ENCODE peak calls at places on chromosomes 12 and 14, in five cellular contexts. I, E, S, Z and Y are unnamed samples.

GRCh38 chr12:23002381-23002780 is 377.4 kb downstream of the ETNK1 start:
- DNase-seq in I (no peak), E (no peak), S (no peak), Z (no peak), Y (no peak)

GRCh38 chr14:63470877-63471565 is 72.2 kb downstream of the PPP2R5E start:
- DNase-seq in I (peak; percentile 60), E (no peak), S (no peak), Z (no peak), Y (peak; percentile 78)

GRCh38 chr14:91332448-91333059 is 85.1 kb downstream of the CCDC88C start:
- DNase-seq in I (no peak), E (no peak), S (no peak), Z (no peak), Y (no peak)

GRCh38 chr12:112126000-112126431 is 656 bp downstream of the TRAFD1 start:
- DNase-seq in I (no peak), E (no peak), S (no peak), Z (no peak), Y (no peak)

GRCh38 chr12:76274699-76275098 is 73.5 kb downstream of the BBS10 start:
- DNase-seq in I (peak; percentile 94), E (no peak), S (no peak), Z (no peak), Y (no peak)

GRCh38 chr14:33611405-33612183 is 339.3 kb downstream of the EGLN3 start:
- DNase-seq in I (no peak), E (no peak), S (no peak), Z (no peak), Y (no peak)

GRCh38 chr14:92625213-92625612 is 111.6 kb downstream of the RIN3 start:
- DNase-seq in I (peak; percentile 83), E (no peak), S (no peak), Z (no peak), Y (no peak)

GRCh38 chr12:103441437-103442186 is 54.2 kb downstream of the C12orf42 start:
- DNase-seq in I (no peak), E (no peak), S (peak; percentile 2), Z (no peak), Y (peak; percentile 17)

GRCh38 chr14:65560340-65561027 is 148.0 kb downstream of the FUT8 start:
- DNase-seq in I (peak; percentile 2), E (no peak), S (no peak), Z (no peak), Y (no peak)

GRCh38 chr12:132432721-132433577 is 57.0 kb upstream of the FBRSL1 start:
- DNase-seq in I (no peak), E (no peak), S (no peak), Z (no peak), Y (no peak)

GRCh38 chr12:69350777-69351176 is 2.6 kb downstream of the LYZ start:
- DNase-seq in I (no peak), E (no peak), S (no peak), Z (no peak), Y (no peak)

GRCh38 chr14:90968025-90968424 is 92.4 kb downstream of the RPS6KA5 start:
- DNase-seq in I (no peak), E (no peak), S (no peak), Z (no peak), Y (no peak)

GRCh38 chr12:86230516-86231146 is 25.6 kb downstream of the MGAT4C start:
- DNase-seq in I (peak; percentile 60), E (no peak), S (no peak), Z (no peak), Y (no peak)